ENCODE peak calls at places on chromosomes 1 and 21, in five cellular contexts. F, W, R, H and D are unnamed samples.

GRCh38 chr1:159955456-159955855 is 1.4 kb upstream of the SLAMF9 start:
- DNase-seq in F (no peak), W (no peak), R (no peak), H (no peak), D (no peak)

GRCh38 chr1:2148691-2149090 is 45.9 kb downstream of the FAAP20 start:
- DNase-seq in F (no peak), W (no peak), R (no peak), H (no peak), D (no peak)

GRCh38 chr1:235399661-235400060 is 32.4 kb downstream of the TBCE start:
- DNase-seq in F (no peak), W (no peak), R (no peak), H (no peak), D (no peak)

GRCh38 chr1:234610061-234610581 is at the start of gene IRF2BP2:
- DNase-seq in F (peak; percentile 95), W (no peak), R (peak; percentile 92), H (no peak), D (peak; percentile 80)

GRCh38 chr1:86502721-86503430 is 34.1 kb downstream of the CLCA1 start:
- DNase-seq in F (peak; percentile 82), W (no peak), R (peak; percentile 58), H (no peak), D (peak; percentile 80)

GRCh38 chr1:35533596-35533995 is 23.6 kb downstream of the KIAA0319L start:
- DNase-seq in F (no peak), W (no peak), R (no peak), H (no peak), D (no peak)

GRCh38 chr1:170133663-170134062 is 12.1 kb upstream of the NTMT2 start:
- DNase-seq in F (no peak), W (no peak), R (no peak), H (no peak), D (no peak)

GRCh38 chr1:16199700-16200099 is 12.8 kb downstream of the ARHGEF19 start:
- DNase-seq in F (no peak), W (no peak), R (no peak), H (no peak), D (no peak)

GRCh38 chr1:32273389-32274208 is 18.3 kb upstream of the HDAC1 start:
- DNase-seq in F (peak; percentile 63), W (no peak), R (no peak), H (no peak), D (peak; percentile 88)

GRCh38 chr1:41874903-41875411 is 43.8 kb downstream of the HIVEP3 start:
- DNase-seq in F (no peak), W (no peak), R (peak; percentile 34), H (no peak), D (no peak)

GRCh38 chr1:2067981-2068380 is 17.8 kb downstream of the PRKCZ start:
- DNase-seq in F (no peak), W (no peak), R (no peak), H (no peak), D (no peak)

GRCh38 chr1:156177918-156178654 is 15.8 kb upstream of the SLC25A44 start:
- DNase-seq in F (no peak), W (no peak), R (no peak), H (no peak), D (no peak)

GRCh38 chr21:45618846-45619485 is 24.6 kb upstream of the PCBP3 start:
- DNase-seq in F (no peak), W (no peak), R (no peak), H (no peak), D (peak; percentile 21)

GRCh38 chr1:224541072-224541790 is 74.9 kb upstream of the CNIH3 start:
- DNase-seq in F (no peak), W (no peak), R (no peak), H (peak; percentile 75), D (no peak)

GRCh38 chr1:27564264-27564579 is 39.7 kb downstream of the AHDC1 start:
- DNase-seq in F (no peak), W (no peak), R (no peak), H (no peak), D (no peak)

GRCh38 chr1:100077525-100077924 is 55.2 kb downstream of the SASS6 start:
- DNase-seq in F (no peak), W (no peak), R (no peak), H (no peak), D (no peak)

GRCh38 chr1:218242171-218242570 is 42.9 kb upstream of the RRP15 start:
- DNase-seq in F (no peak), W (peak; percentile 3), R (no peak), H (no peak), D (peak; percentile 80)

GRCh38 chr1:220516014-220516721 is 11.8 kb upstream of the MARK1 start:
- DNase-seq in F (no peak), W (peak; percentile 23), R (no peak), H (no peak), D (no peak)

GRCh38 chr1:183881387-183882084 is 76.6 kb downstream of the RGL1 start:
- DNase-seq in F (peak; percentile 80), W (peak; percentile 85), R (peak; percentile 67), H (no peak), D (peak; percentile 89)

GRCh38 chr1:40029608-40030007 is 10.9 kb upstream of the CAP1 start:
- DNase-seq in F (peak; percentile 48), W (no peak), R (no peak), H (no peak), D (peak; percentile 11)

GRCh38 chr1:34419662-34420061 is 243.0 kb downstream of the C1orf94 start:
- DNase-seq in F (no peak), W (no peak), R (peak; percentile 59), H (no peak), D (no peak)

GRCh38 chr1:202192770-202193613 is 607 bp upstream of the LGR6 start:
- DNase-seq in F (peak; percentile 78), W (peak; percentile 16), R (peak; percentile 84), H (no peak), D (peak; percentile 58)

GRCh38 chr1:205967555-205968335 is 24.5 kb upstream of the SLC26A9 start:
- DNase-seq in F (no peak), W (no peak), R (no peak), H (no peak), D (peak; percentile 67)

GRCh38 chr1:235945775-235946565 is 79.3 kb upstream of the LYST start:
- DNase-seq in F (peak; percentile 24), W (no peak), R (no peak), H (no peak), D (no peak)

GRCh38 chr1:209621329-209621728 is 30.9 kb downstream of the LAMB3 start:
- DNase-seq in F (no peak), W (no peak), R (no peak), H (no peak), D (no peak)

GRCh38 chr1:39046811-39047210 is 20.7 kb downstream of the NDUFS5 start:
- DNase-seq in F (no peak), W (no peak), R (no peak), H (no peak), D (no peak)

GRCh38 chr1:234611153-234611798 is 1.3 kb upstream of the IRF2BP2 start:
- DNase-seq in F (no peak), W (peak; percentile 90), R (peak; percentile 92), H (peak; percentile 85), D (peak; percentile 76)

GRCh38 chr1:68970571-68970970 is 473.7 kb upstream of the DEPDC1 start:
- DNase-seq in F (no peak), W (no peak), R (no peak), H (no peak), D (no peak)

GRCh38 chr1:12453400-12454343 is 164.3 kb downstream of the DHRS3 start:
- DNase-seq in F (no peak), W (no peak), R (no peak), H (no peak), D (no peak)

GRCh38 chr1:170929835-170930554 is 5.3 kb upstream of the MROH9 start:
- DNase-seq in F (peak; percentile 63), W (peak; percentile 48), R (peak; percentile 69), H (peak; percentile 28), D (peak; percentile 84)

GRCh38 chr21:40841524-40842196 is 5.3 kb downstream of the DSCAM start:
- DNase-seq in F (peak; percentile 86), W (peak; percentile 20), R (peak; percentile 85), H (no peak), D (peak; percentile 57)

DNA sequence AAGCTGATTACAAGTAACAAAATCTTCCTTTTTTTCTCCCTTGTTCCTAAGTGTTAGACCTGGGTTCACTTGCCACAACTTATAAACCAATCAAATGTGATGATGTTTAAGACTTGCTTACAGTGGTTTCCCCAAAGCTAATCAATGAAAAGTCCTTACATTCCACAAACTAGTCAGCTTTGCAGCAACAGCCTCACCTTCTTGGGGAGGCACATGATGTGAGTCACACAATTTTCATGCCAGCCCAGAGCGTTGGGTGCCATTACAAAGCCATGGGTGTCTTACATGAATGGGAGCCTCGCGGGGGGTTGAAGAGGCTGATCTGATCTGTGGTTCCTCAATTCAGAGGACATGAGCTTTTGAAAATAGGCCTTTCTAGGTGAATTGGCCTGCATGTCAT is 91.6 kb upstream of the UBE2U start:
- DNase-seq in F (no peak), W (no peak), R (no peak), H (no peak), D (no peak)
- H3K27ac ChIP-seq in F (no peak overlapping the region), W (no peak overlapping the region), R (no peak overlapping the region), H (no peak overlapping the region), D (no peak overlapping the region)

DNA sequence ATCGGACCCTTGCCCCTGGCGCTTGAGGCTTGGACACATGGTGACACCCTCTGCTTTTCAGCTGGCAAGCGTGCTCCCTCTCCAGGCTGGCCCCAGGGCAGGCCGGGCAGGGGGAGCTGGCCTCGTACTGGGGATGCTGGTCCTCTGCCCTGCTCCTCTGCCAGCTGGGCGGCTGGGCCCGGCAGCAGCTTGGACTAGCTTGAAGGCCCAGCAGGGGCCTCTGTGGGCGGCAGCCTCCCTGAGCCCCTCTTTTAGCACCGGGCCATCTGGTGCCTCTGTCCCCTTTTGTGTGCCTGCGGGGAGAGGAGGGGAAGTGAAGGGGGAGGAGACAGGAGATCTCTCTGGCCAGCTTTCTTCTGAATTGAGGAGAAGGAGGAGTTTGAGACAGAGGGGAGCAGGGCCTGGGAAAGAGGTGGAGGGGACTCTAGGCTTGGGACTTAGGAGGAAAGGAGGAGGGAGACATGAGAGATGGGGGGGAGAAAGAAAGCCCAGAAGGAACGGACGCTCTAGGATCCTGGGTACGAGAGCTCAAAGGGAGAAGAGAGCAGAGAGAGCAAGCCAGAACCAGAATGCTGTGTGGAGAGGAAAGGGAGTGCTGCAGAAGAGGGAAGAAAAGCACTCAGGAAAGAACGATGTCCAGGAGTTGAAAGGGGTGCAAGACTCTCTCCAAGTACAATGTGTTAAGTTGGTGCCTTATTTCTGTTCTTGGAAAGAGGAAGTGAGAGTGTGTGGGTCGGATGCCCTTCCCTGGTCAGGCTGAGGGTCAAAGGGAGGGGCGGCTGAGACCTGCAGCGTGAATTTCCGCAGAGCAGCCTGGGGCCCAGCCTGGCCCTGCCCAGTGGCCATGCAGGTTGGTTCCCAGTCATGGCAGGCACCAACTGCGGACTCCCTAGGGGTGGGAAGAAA is 40.3 kb downstream of the IER5 start:
- DNase-seq in F (no peak), W (no peak), R (peak; percentile 87), H (no peak), D (no peak)
- H3K4me3 ChIP-seq in F (no peak overlapping the region), W (no peak overlapping the region), R (no peak overlapping the region), H (no peak overlapping the region), D (no peak overlapping the region)

GRCh38 chr1:966603-967295 is 467 bp downstream of the PLEKHN1 start:
- DNase-seq in F (peak; percentile 87), W (peak; percentile 43), R (peak; percentile 70), H (no peak), D (peak; percentile 88)
- TF ChIP-seq EZH2 in F (no peak), W (no peak), R (peak; percentile 94), H (no peak), D (no peak)

DNA sequence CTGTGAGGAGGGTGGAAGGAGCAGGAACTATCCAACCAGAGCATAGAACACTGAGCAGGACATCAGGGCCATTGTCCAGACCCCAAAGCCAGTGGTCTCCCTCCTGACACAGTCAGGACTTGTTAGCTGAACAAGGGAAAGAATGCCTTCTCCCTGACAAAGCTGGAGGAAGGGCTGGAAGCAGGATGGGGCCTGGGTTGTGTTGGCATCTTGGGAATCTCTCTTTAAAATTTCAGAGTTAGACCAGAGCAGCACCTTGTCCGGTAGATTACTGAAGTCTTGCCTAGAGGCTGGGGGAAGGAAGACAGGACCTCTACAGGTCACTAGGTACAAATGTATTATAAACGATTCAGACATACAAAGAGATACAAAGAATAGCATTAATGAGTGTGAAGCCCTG is 35.0 kb upstream of the ATP2B4 start:
- DNase-seq in F (no peak), W (no peak), R (no peak), H (no peak), D (no peak)
- H3K27ac ChIP-seq in F (peak overlapping the region; percentile 83), W (no peak overlapping the region), R (no peak overlapping the region), H (no peak overlapping the region), D (peak overlapping the region; percentile 74)